ENCODE peak calls at places on chromosome 22, in four cellular contexts. One of them, this sample, is unnamed.

GRCh38 chr22:46107089-46107664 is 43.1 kb upstream of the PPARA start:
- DNase-seq in effector CD4-positive, alpha-beta T cell: no peak
- DNase-seq in RPMI8226: no peak
- DNase-seq in tibial nerve: no peak
- DNase-seq in this sample: no peak

GRCh38 chr22:45696227-45696626 is 24.6 kb downstream of the ATXN10 start:
- DNase-seq in effector CD4-positive, alpha-beta T cell: no peak
- DNase-seq in tibial nerve: no peak
- DNase-seq in RPMI8226: no peak
- DNase-seq in this sample: no peak

GRCh38 chr22:49372111-49372529 is 455.6 kb downstream of the BRD1 start:
- DNase-seq in tibial nerve: peak; percentile 0
- DNase-seq in RPMI8226: no peak
- DNase-seq in effector CD4-positive, alpha-beta T cell: no peak
- DNase-seq in this sample: no peak

GRCh38 chr22:39444937-39445465 is 11.8 kb upstream of the MGAT3 start:
- DNase-seq in tibial nerve: no peak
- DNase-seq in effector CD4-positive, alpha-beta T cell: no peak
- DNase-seq in RPMI8226: no peak
- DNase-seq in this sample: no peak

GRCh38 chr22:29758068-29758622 is 8.7 kb downstream of the ZMAT5 start:
- DNase-seq in tibial nerve: no peak
- DNase-seq in RPMI8226: no peak
- DNase-seq in effector CD4-positive, alpha-beta T cell: no peak
- DNase-seq in this sample: peak; percentile 17

GRCh38 chr22:22462813-22463567 is 45.6 kb downstream of the ZNF280B start:
- DNase-seq in effector CD4-positive, alpha-beta T cell: no peak
- DNase-seq in RPMI8226: no peak
- DNase-seq in tibial nerve: no peak
- DNase-seq in this sample: no peak

GRCh38 chr22:37657590-37658132 is 862 bp upstream of the PDXP start:
- DNase-seq in effector CD4-positive, alpha-beta T cell: no peak
- DNase-seq in tibial nerve: no peak
- DNase-seq in RPMI8226: peak; percentile 42
- DNase-seq in this sample: no peak

GRCh38 chr22:25797891-25798290 is 55.9 kb downstream of the MYO18B start:
- DNase-seq in RPMI8226: no peak
- DNase-seq in effector CD4-positive, alpha-beta T cell: no peak
- DNase-seq in tibial nerve: no peak
- DNase-seq in this sample: no peak

This sample was measured in astrocyte of the spinal cord.